ENCODE peak calls at places on chromosomes 12 and 14, in ten cellular contexts. P, G, V, S, O, F, J, L, M and K are unnamed samples.

GRCh38 chr12:102372112-102372511 is 108.3 kb downstream of the IGF1 start:
- DNase-seq in P (no peak), G (no peak), V (no peak), S (no peak), O (no peak), F (no peak), J (no peak), L (no peak), M (no peak), K (no peak)

GRCh38 chr12:108605690-108606406 is 8.0 kb upstream of the TMEM119 start:
- DNase-seq in P (no peak), G (no peak), V (no peak), S (no peak), O (no peak), F (no peak), J (no peak), L (no peak), M (no peak), K (no peak)

GRCh38 chr14:105600939-105601359 is 74.6 kb downstream of the TMEM121 start:
- DNase-seq in P (peak; percentile 68), G (no peak), V (no peak), S (no peak), O (no peak), F (no peak), J (no peak), L (no peak), M (no peak), K (no peak)

GRCh38 chr12:109182041-109182839 is 65.9 kb downstream of the ACACB start:
- DNase-seq in P (no peak), G (no peak), V (no peak), S (no peak), O (peak; percentile 11), F (no peak), J (no peak), L (no peak), M (no peak), K (no peak)

GRCh38 chr12:57462307-57463253 is 3.0 kb downstream of the GLI1 start:
- DNase-seq in P (peak; percentile 96), G (peak; percentile 84), V (peak; percentile 72), S (peak; percentile 91), O (peak; percentile 95), F (peak; percentile 83), J (peak; percentile 93), L (peak; percentile 87), M (peak; percentile 91), K (peak; percentile 91)

GRCh38 chr12:123148223-123148622 is 2.7 kb downstream of the PITPNM2 start:
- DNase-seq in P (no peak), G (no peak), V (no peak), S (no peak), O (no peak), F (no peak), J (no peak), L (no peak), M (peak; percentile 7), K (no peak)

GRCh38 chr14:51828017-51828797 is 32.2 kb upstream of the GNG2 start:
- DNase-seq in P (peak; percentile 90), G (no peak), V (no peak), S (no peak), O (no peak), F (peak; percentile 84), J (peak; percentile 81), L (peak; percentile 34), M (no peak), K (peak; percentile 34)

GRCh38 chr14:37901978-37902377 is 305.7 kb upstream of the SSTR1 start:
- DNase-seq in P (no peak), G (no peak), V (no peak), S (no peak), O (peak; percentile 65), F (no peak), J (no peak), L (no peak), M (no peak), K (no peak)

GRCh38 chr12:128795530-128796361 is 28.0 kb downstream of the SLC15A4 start:
- DNase-seq in P (peak; percentile 87), G (no peak), V (no peak), S (no peak), O (peak; percentile 43), F (no peak), J (no peak), L (no peak), M (no peak), K (no peak)

GRCh38 chr12:24586293-24586692 is 362.6 kb downstream of the BCAT1 start:
- DNase-seq in P (no peak), G (no peak), V (no peak), S (no peak), O (no peak), F (no peak), J (no peak), L (no peak), M (no peak), K (no peak)

GRCh38 chr14:102781063-102781462 is 3.8 kb downstream of the TRAF3 start:
- DNase-seq in P (peak; percentile 64), G (no peak), V (no peak), S (no peak), O (no peak), F (no peak), J (no peak), L (no peak), M (no peak), K (no peak)

GRCh38 chr14:32457213-32457920 is 128.3 kb downstream of the AKAP6 start:
- DNase-seq in P (no peak), G (no peak), V (no peak), S (no peak), O (peak; percentile 91), F (no peak), J (no peak), L (no peak), M (no peak), K (peak; percentile 21)

GRCh38 chr12:115750340-115750739 is 527.2 kb downstream of the MED13L start:
- DNase-seq in P (no peak), G (no peak), V (no peak), S (no peak), O (no peak), F (no peak), J (no peak), L (no peak), M (no peak), K (no peak)

GRCh38 chr12:115755061-115755751 is 522.3 kb downstream of the MED13L start:
- DNase-seq in P (no peak), G (no peak), V (no peak), S (no peak), O (no peak), F (no peak), J (no peak), L (no peak), M (no peak), K (no peak)

GRCh38 chr12:115749485-115749884 is 528.0 kb downstream of the MED13L start:
- DNase-seq in P (no peak), G (no peak), V (no peak), S (no peak), O (no peak), F (no peak), J (no peak), L (no peak), M (no peak), K (no peak)

GRCh38 chr12:115752913-115753726 is 524.4 kb downstream of the MED13L start:
- DNase-seq in P (no peak), G (no peak), V (peak; percentile 48), S (peak; percentile 26), O (no peak), F (peak; percentile 8), J (peak; percentile 28), L (peak; percentile 33), M (no peak), K (peak; percentile 14)

DNA sequence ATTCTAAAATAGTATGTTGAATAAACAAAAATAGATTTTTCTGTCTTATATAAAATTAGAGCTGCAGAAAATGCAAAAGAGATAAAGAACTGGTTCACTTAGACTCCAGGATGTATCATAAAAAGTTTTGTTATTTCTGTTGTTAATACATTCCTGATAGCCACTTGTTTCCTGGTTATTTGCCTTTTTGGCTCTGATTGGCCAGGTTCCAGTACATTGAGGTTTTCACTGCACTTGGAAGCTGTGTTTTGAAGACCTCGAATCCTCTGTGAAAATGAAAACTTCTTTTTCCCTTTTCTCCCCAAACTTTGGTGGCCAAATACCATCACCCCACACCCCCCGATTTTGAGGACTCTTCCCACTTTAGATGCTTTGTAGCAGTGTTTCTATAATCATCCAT is 525.3 kb downstream of the MED13L start:
- DNase-seq in P (no peak), G (no peak), V (no peak), S (no peak), O (no peak), F (no peak), J (no peak), L (no peak), M (no peak), K (no peak)
- H3K27ac ChIP-seq in P (no peak overlapping the region), G (no peak overlapping the region), V (no peak overlapping the region), S (no peak overlapping the region), O (no peak overlapping the region), F (no peak overlapping the region), J (no peak overlapping the region), L (no peak overlapping the region), M (no peak overlapping the region), K (no peak overlapping the region)

GRCh38 chr12:128079-128478 is 61.5 kb downstream of the IQSEC3 start:
- DNase-seq in P (no peak), G (no peak), V (no peak), S (no peak), O (no peak), F (no peak), J (no peak), L (no peak), M (no peak), K (no peak)
- H3K27me3 ChIP-seq in P (no peaks in the 10 kb centered on the region), G (no peaks in the 10 kb centered on the region), V (peaks cover 4% of the 10 kb centered on the region), S (peaks cover 4% of the 10 kb centered on the region), O (no peaks in the 10 kb centered on the region), F (no peaks in the 10 kb centered on the region), J (no peaks in the 10 kb centered on the region), L (peaks cover 2% of the 10 kb centered on the region), M (peaks cover 14% of the 10 kb centered on the region), K (no peaks in the 10 kb centered on the region)

DNA sequence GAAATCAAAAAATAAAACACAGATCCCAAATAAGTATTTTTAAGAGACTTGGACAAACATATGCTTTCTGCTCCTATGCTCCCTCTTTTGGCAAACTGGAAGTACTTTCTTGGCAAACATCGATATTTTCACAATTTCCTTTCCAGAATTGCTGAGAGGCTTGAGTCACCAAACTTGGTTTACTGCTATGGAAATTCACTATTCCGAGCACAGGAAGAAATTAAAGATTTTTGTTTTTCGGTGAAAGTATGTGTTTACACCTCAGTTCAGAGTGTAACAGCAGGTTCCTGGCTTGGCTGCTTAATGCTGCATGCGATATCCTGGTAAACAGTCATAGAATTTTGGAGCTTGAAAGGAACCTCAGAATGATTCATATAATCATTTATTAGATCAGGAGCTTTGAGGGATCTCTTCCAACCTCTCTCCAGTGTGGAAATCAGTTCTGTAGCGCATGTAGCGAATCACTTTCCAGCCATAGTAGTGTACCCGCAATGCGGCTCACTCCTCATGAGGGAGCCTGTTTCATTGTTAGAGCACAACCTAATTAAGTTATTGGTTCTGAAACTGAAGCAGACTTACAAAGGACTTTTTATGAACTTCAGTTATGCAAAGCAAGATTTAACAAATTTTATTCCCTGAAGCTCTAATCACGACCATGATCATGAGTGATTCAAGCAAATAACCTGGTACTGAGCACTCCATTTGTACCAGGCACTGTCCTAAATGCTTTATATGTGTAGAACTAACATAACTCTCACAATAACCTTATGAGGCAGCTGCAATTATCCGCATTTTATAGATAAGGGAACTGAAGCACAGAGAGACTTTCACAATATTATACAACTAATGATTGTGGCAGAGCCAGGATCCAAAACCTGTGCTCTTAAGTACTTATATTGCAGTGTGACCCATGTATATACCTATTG is 56.4 kb upstream of the ATP2A2 start:
- DNase-seq in P (no peak), G (no peak), V (peak; percentile 30), S (no peak), O (peak; percentile 77), F (no peak), J (peak; percentile 38), L (no peak), M (no peak), K (no peak)
- TF ChIP-seq POLR2AphosphoS5 in P (no peak), G (no peak), V (peak; percentile 14), S (no peak), O (peak; percentile 31), F (no peak), J (no peak), L (no peak), M (no peak), K (no peak)

GRCh38 chr12:14950982-14951746 is 10.2 kb downstream of the ARHGDIB start:
- DNase-seq in P (no peak), G (no peak), V (no peak), S (no peak), O (no peak), F (no peak), J (no peak), L (no peak), M (no peak), K (peak; percentile 27)
- H3K27ac ChIP-seq in P (peak overlapping the region; percentile 0), G (no peak overlapping the region), V (peak overlapping the region; percentile 92), S (no peak overlapping the region), O (no peak overlapping the region), F (peak overlapping the region; percentile 91), J (no peak overlapping the region), L (peak overlapping the region; percentile 76), M (no peak overlapping the region), K (peak overlapping the region; percentile 78)